ENCODE peak calls at places on chromosomes 1 and 21, in six cellular contexts. U is K562, C is endothelial cell of umbilical vein, O is A549, Z is GM12878, F is HepG2. E is an unnamed sample.

GRCh38 chr1:201903135-201903534 is 14.4 kb downstream of the SHISA4 start:
- DNase-seq in U (no peak), C (no peak), O (no peak), Z (no peak), F (no peak), E (no peak)

GRCh38 chr1:169495050-169495740 is 9.5 kb upstream of the SLC19A2 start:
- DNase-seq in U (no peak), C (no peak), O (no peak), Z (no peak), F (no peak), E (no peak)

GRCh38 chr1:211036701-211037494 is 97.0 kb downstream of the KCNH1 start:
- DNase-seq in U (no peak), C (no peak), O (peak), Z (no peak), F (peak), E (peak)

GRCh38 chr1:223824287-223824686 is 21.5 kb downstream of the TP53BP2 start:
- DNase-seq in U (no peak), C (no peak), O (no peak), Z (no peak), F (no peak), E (no peak)

GRCh38 chr1:211577826-211578639 is 928 bp downstream of the SLC30A1 start:
- DNase-seq in U (peak), C (peak), O (peak), Z (no peak), F (peak), E (peak)

GRCh38 chr1:18668750-18669404 is 38.2 kb downstream of the PAX7 start:
- DNase-seq in U (no peak), C (no peak), O (peak), Z (no peak), F (no peak), E (no peak)

GRCh38 chr21:45514311-45515021 is 27.8 kb downstream of the SLC19A1 start:
- DNase-seq in U (no peak), C (no peak), O (no peak), Z (no peak), F (no peak), E (no peak)

GRCh38 chr21:27047331-27048314 is 80.7 kb upstream of the ADAMTS5 start:
- DNase-seq in U (no peak), C (no peak), O (no peak), Z (no peak), F (no peak), E (no peak)

GRCh38 chr1:109793486-109794318 is 30.0 kb upstream of the EPS8L3 start:
- DNase-seq in U (no peak), C (peak), O (no peak), Z (no peak), F (no peak), E (peak)

GRCh38 chr1:180198611-180199010 is 31.5 kb upstream of the LHX4 start:
- DNase-seq in U (no peak), C (no peak), O (no peak), Z (no peak), F (no peak), E (no peak)

GRCh38 chr21:29092102-29092959 is 18.9 kb upstream of the CCT8 start:
- DNase-seq in U (no peak), C (peak), O (no peak), Z (no peak), F (no peak), E (no peak)

GRCh38 chr1:223810586-223810985 is 35.2 kb downstream of the TP53BP2 start:
- DNase-seq in U (no peak), C (peak), O (no peak), Z (no peak), F (no peak), E (no peak)

GRCh38 chr1:84598846-84599741 is 24.9 kb upstream of the CTBS start:
- DNase-seq in U (no peak), C (peak), O (no peak), Z (peak), F (no peak), E (no peak)

GRCh38 chr1:93595266-93595665 is 86.4 kb downstream of the BCAR3 start:
- DNase-seq in U (no peak), C (no peak), O (no peak), Z (no peak), F (no peak), E (no peak)

GRCh38 chr1:8197493-8198282 is 120.2 kb upstream of the SLC45A1 start:
- DNase-seq in U (peak), C (peak), O (peak), Z (no peak), F (peak), E (no peak)

GRCh38 chr1:173453982-173454381 is 23.2 kb upstream of the PRDX6 start:
- DNase-seq in U (no peak), C (no peak), O (no peak), Z (no peak), F (no peak), E (no peak)

GRCh38 chr21:44375686-44376320 is 22.4 kb downstream of the TRPM2 start:
- DNase-seq in U (no peak), C (no peak), O (no peak), Z (no peak), F (no peak), E (no peak)

GRCh38 chr1:216812966-216813365 is 89.7 kb upstream of the ESRRG start:
- DNase-seq in U (no peak), C (no peak), O (no peak), Z (no peak), F (no peak), E (no peak)

GRCh38 chr1:50271968-50272578 is 151.2 kb downstream of the DMRTA2 start:
- DNase-seq in U (peak), C (peak), O (peak), Z (no peak), F (peak), E (peak)
- TF ChIP-seq MYC in U (no peak), C (no peak), O (no peak), Z (no peak), F (no peak), E (no peak)

GRCh38 chr1:59393211-59394180 is 96.6 kb downstream of the FGGY start:
- DNase-seq in U (peak), C (peak), O (no peak), Z (no peak), F (peak), E (no peak)
- H3K4me3 ChIP-seq in U (no peak), C (no peak), O (no peak), Z (no peak), F (no peak), E (no peak)

DNA sequence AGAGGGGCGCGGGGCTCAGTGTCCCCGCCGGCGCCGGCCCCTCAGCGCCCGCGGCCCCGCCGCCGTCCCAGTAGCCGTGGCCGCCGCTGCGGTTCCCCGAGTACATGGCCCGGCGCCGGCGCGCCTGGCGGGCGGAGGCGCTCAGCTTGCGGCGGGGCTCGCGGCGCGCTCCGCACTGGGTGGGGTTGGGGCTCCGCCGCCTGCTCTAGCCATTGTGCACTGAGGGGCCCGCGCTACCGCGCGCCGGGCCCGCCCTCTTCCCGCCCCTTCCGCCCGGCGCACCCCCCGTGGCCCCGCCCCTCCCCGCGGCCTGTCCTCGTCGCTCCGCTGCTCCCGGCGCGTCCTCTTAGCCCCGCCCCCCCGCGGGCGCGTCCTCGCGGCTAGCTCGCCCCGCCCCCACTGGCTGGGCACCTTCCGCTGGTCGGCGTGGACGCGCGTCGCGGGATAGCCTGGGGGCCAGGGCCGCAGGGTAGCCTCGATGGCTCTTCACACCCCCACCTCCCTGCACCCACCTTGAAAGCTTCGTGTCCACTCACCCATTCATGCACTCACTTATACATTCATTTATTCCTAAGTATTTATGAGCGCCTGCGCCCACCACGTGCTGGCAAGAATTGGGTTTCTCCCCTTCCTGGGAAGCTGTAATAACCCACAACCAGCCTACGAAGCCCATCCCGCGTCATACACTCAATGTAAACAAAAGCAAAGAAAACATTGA is at the start of the genes CHML and OPN3:
- DNase-seq in U (peak), C (peak), O (peak), Z (no peak), F (peak), E (peak)
- TF ChIP-seq POLR2A in U (no peak), C (peak), O (peak), Z (peak), F (peak), E (peak)

GRCh38 chr1:36628804-36629203 is 146.1 kb upstream of the CSF3R start:
- DNase-seq in U (peak), C (no peak), O (no peak), Z (no peak), F (no peak), E (no peak)
- TF ChIP-seq MYC in U (no peak), C (no peak), O (no peak), Z (no peak), F (no peak), E (no peak)

DNA sequence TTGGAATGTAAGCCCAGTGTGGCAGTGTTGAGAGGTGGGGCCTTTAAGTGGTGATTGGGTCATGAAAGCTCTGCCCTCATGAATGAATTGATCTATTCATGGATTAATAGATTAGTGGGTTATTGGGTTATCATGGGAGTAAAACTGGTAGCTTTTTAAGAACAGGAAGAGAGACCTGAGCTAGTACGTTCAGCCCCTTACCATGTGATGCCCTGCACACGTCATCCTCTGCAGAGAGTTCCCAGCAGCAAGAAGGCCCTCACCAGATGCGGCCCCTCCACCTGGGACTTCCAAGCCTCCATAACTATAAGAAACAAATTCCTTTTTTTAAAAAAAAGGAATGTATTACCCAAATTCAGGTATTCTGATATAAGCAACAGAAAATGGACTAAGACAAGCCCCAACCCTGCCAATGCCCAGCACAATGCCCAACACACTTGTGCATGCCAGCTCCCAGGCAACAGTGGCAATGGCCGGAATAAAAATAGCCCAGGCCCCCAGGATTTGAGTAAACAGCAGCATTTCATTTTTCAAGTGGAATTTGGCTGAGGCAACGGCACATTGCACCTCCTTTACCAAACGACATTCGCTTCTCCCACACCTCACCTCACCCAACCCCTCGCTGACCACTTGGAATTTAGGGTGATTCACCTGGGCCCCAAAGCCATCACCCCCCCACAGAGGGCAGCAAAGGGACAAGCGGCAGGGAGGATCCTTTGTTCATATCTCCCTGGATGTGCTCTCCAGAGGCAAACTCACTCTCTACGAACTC is 215.9 kb downstream of the TOMM20 start:
- DNase-seq in U (no peak), C (no peak), O (no peak), Z (no peak), F (no peak), E (no peak)
- H3K4me3 ChIP-seq in U (no peak), C (no peak), O (no peak), Z (no peak), F (no peak), E (no peak)